ENCODE peak calls at places on chromosomes 16 and 17, in ten cellular contexts. D is BE2C, Y is H1, A is Peyer's patch, L is cardiac fibroblast, J is AG04450, C is bronchial epithelial cell, M is astrocyte of the spinal cord, Z is spleen, T is cardiac muscle cell. W is an unnamed sample.

GRCh38 chr17:48240122-48240521 is 132.6 kb downstream of the SNX11 start:
- DNase-seq in D (no peak), Y (no peak), A (no peak), L (peak; percentile 17), J (no peak), C (no peak), M (no peak), Z (no peak), T (no peak), W (no peak)

GRCh38 chr16:61890346-61890745 is 145.9 kb downstream of the CDH8 start:
- DNase-seq in D (no peak), Y (no peak), A (no peak), L (peak; percentile 15), J (no peak), C (peak; percentile 45), M (no peak), Z (no peak), T (no peak), W (no peak)

GRCh38 chr16:87201052-87201451 is 116.1 kb downstream of the C16orf95 start:
- DNase-seq in D (no peak), Y (no peak), A (no peak), L (peak; percentile 100), J (peak; percentile 95), C (peak; percentile 50), M (peak; percentile 98), Z (no peak), T (no peak), W (peak; percentile 56)

GRCh38 chr16:80580109-80580832 is 39.5 kb downstream of the DYNLRB2 start:
- DNase-seq in D (no peak), Y (no peak), A (no peak), L (peak; percentile 69), J (no peak), C (peak; percentile 23), M (peak; percentile 74), Z (no peak), T (no peak), W (no peak)

GRCh38 chr17:79549111-79549915 is 61.5 kb downstream of the RBFOX3 start:
- DNase-seq in D (no peak), Y (peak; percentile 63), A (no peak), L (no peak), J (no peak), C (no peak), M (no peak), Z (peak; percentile 47), T (no peak), W (no peak)

GRCh38 chr17:14919049-14919545 is 346.0 kb downstream of the PMP22 start:
- DNase-seq in D (no peak), Y (no peak), A (no peak), L (no peak), J (no peak), C (no peak), M (no peak), Z (no peak), T (no peak), W (no peak)

GRCh38 chr17:39143552-39144093 is 7.8 kb downstream of the PLXDC1 start:
- DNase-seq in D (no peak), Y (no peak), A (no peak), L (no peak), J (no peak), C (no peak), M (no peak), Z (no peak), T (no peak), W (no peak)

GRCh38 chr16:56547120-56547948 is 17.5 kb upstream of the MT4 start:
- DNase-seq in D (no peak), Y (peak; percentile 59), A (no peak), L (peak; percentile 60), J (peak; percentile 55), C (peak; percentile 83), M (peak; percentile 33), Z (no peak), T (peak; percentile 26), W (no peak)

GRCh38 chr17:3913531-3914318 is 2.5 kb downstream of the P2RX1 start:
- DNase-seq in D (peak; percentile 76), Y (peak; percentile 95), A (peak; percentile 88), L (peak; percentile 79), J (peak; percentile 42), C (peak; percentile 53), M (peak; percentile 58), Z (peak; percentile 96), T (peak; percentile 80), W (no peak)

GRCh38 chr17:21019976-21020575 is 22.7 kb downstream of the USP22 start:
- DNase-seq in D (peak; percentile 34), Y (no peak), A (no peak), L (peak; percentile 59), J (no peak), C (no peak), M (no peak), Z (peak; percentile 87), T (no peak), W (no peak)

GRCh38 chr17:73546770-73547345 is 97.4 kb downstream of the SDK2 start:
- DNase-seq in D (peak; percentile 79), Y (peak; percentile 72), A (peak; percentile 60), L (no peak), J (no peak), C (peak; percentile 86), M (no peak), Z (peak; percentile 90), T (no peak), W (no peak)

GRCh38 chr17:51298508-51299371 is 38.4 kb downstream of the UTP18 start:
- DNase-seq in D (peak; percentile 19), Y (no peak), A (no peak), L (peak; percentile 65), J (peak; percentile 20), C (peak; percentile 26), M (peak; percentile 45), Z (no peak), T (peak; percentile 61), W (no peak)

GRCh38 chr16:3188675-3188924 is 596 bp downstream of the OR1F1 start:
- DNase-seq in D (no peak), Y (no peak), A (no peak), L (no peak), J (no peak), C (no peak), M (peak; percentile 23), Z (no peak), T (no peak), W (no peak)

GRCh38 chr17:64019486-64020067 is 856 bp downstream of the ICAM2 start:
- DNase-seq in D (no peak), Y (peak; percentile 13), A (no peak), L (no peak), J (no peak), C (no peak), M (no peak), Z (no peak), T (no peak), W (no peak)

GRCh38 chr16:81601601-81602251 is 157.1 kb downstream of the CMIP start:
- DNase-seq in D (no peak), Y (no peak), A (peak; percentile 35), L (no peak), J (no peak), C (no peak), M (peak; percentile 28), Z (no peak), T (no peak), W (peak; percentile 64)

GRCh38 chr17:74610108-74610507 is 13.4 kb downstream of the CD300E start:
- DNase-seq in D (no peak), Y (peak; percentile 54), A (no peak), L (no peak), J (no peak), C (no peak), M (no peak), Z (no peak), T (peak; percentile 73), W (no peak)

GRCh38 chr17:79188048-79188447 is 113.4 kb downstream of the ENGASE start:
- DNase-seq in D (peak; percentile 55), Y (peak; percentile 89), A (peak; percentile 57), L (peak; percentile 10), J (no peak), C (no peak), M (no peak), Z (no peak), T (peak; percentile 42), W (no peak)

GRCh38 chr17:28426081-28426519 is 20.1 kb upstream of the SLC46A1 start:
- DNase-seq in D (peak; percentile 27), Y (peak; percentile 84), A (peak; percentile 57), L (peak; percentile 14), J (no peak), C (no peak), M (no peak), Z (no peak), T (peak; percentile 14), W (no peak)
- TF ChIP-seq CTCF in D (peak; percentile 42), Y (peak; percentile 69), A (no peak), L (peak; percentile 58), J (peak; percentile 42), C (peak; percentile 51), M (peak; percentile 42), Z (peak; percentile 39), T (peak; percentile 44), W (peak; percentile 53)

DNA sequence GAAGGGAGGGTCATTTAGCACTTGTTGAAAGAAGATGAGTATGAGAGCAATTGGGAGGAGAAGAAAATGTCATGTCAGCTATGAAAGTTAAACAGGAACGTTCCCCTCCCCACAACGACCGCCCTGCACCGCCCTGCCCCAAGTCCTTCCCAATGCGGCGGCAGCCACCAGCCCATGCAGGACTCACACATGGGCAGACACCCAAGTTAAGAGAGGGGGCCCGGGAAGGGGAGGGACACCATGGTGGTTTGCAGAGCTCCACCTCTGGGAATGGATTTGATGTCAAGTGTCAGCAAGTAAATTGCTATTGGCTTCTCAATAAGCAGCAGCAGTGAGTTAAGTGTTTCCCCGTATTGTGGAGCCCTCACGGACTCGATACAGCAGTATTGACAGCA is 22.8 kb downstream of the ZFHX3 start:
- DNase-seq in D (no peak), Y (no peak), A (no peak), L (no peak), J (no peak), C (no peak), M (peak; percentile 36), Z (no peak), T (no peak), W (no peak)
- H3K4me3 ChIP-seq in D (no peak overlapping the region), Y (no peak overlapping the region), A (no peak overlapping the region), L (no peak overlapping the region), J (no peak overlapping the region), C (no peak overlapping the region), M (no peak overlapping the region), Z (no peak overlapping the region), T (no peak overlapping the region), W (no peak overlapping the region)

GRCh38 chr17:65403616-65404015 is 157.8 kb downstream of the AXIN2 start:
- DNase-seq in D (no peak), Y (no peak), A (no peak), L (no peak), J (no peak), C (no peak), M (no peak), Z (no peak), T (no peak), W (no peak)
- TF ChIP-seq CTCF in D (no peak), Y (no peak), A (no peak), L (no peak), J (no peak), C (no peak), M (no peak), Z (no peak), T (no peak), W (no peak)

DNA sequence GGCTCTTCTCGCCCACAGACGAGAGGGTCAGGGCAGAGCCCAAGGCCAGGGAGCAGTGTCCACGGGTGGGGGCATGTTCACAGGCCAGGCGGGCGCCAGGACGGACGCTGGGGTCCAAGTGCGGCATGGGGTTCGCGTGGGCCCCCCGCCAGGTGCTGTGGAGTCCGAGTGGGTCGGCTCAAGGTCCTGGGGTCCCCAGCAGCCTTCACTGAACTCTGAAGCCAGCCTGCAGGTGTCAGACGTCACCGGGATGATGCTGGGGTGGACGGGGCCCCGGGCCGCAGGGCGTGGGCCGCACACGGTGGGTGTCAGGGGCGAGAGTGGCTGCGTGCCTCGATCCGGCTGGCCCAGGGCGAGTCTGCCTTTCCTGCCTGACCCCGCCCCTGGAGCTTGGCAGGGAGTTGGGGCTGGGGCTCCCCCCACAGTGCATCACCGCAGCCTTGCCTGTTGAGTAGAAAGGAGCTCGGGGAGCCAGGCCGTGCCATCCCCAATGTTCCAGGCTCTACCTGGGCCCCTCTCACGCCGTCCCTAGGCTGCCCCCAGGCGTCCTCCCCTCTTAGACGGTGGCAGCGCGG is 19.0 kb downstream of the CACNA1H start:
- DNase-seq in D (no peak), Y (no peak), A (no peak), L (no peak), J (no peak), C (no peak), M (no peak), Z (no peak), T (no peak), W (no peak)
- H3K4me3 ChIP-seq in D (no peak overlapping the region), Y (no peak overlapping the region), A (no peak overlapping the region), L (no peak overlapping the region), J (no peak overlapping the region), C (no peak overlapping the region), M (no peak overlapping the region), Z (no peak overlapping the region), T (no peak overlapping the region), W (no peak overlapping the region)

W was measured in retinal pigment epithelial cell.